ENCODE peak calls at places on chromosomes 6 and 20, in eight cellular contexts. B, I, J, R, P, X, A and N are unnamed samples.

GRCh38 chr6:136226027-136226673 is 24.0 kb downstream of the MTFR2 start:
- DNase-seq in B (no peak), I (peak), J (peak), R (peak), P (peak), X (peak), A (peak), N (peak)

GRCh38 chr20:61976275-61976649 is 89.4 kb downstream of the TAF4 start:
- DNase-seq in B (no peak), I (no peak), J (no peak), R (no peak), P (no peak), X (no peak), A (no peak), N (no peak)

GRCh38 chr6:87945966-87946365 is 101.7 kb upstream of the SPACA1 start:
- DNase-seq in B (no peak), I (no peak), J (no peak), R (no peak), P (no peak), X (no peak), A (no peak), N (no peak)

GRCh38 chr6:19723533-19723932 is 113.6 kb upstream of the ID4 start:
- DNase-seq in B (no peak), I (no peak), J (no peak), R (no peak), P (no peak), X (no peak), A (no peak), N (no peak)

GRCh38 chr6:11738681-11739375 is 39.8 kb downstream of the ADTRP start:
- DNase-seq in B (no peak), I (no peak), J (no peak), R (no peak), P (no peak), X (no peak), A (no peak), N (no peak)

GRCh38 chr6:1267057-1267732 is 44.7 kb upstream of the FOXQ1 start:
- DNase-seq in B (no peak), I (no peak), J (peak), R (no peak), P (no peak), X (no peak), A (no peak), N (no peak)

GRCh38 chr20:36919715-36920333 is 31.7 kb downstream of the SAMHD1 start:
- DNase-seq in B (no peak), I (no peak), J (peak), R (no peak), P (peak), X (peak), A (peak), N (peak)

GRCh38 chr6:70669133-70669532 is 1.4 kb downstream of the SMAP1 start:
- DNase-seq in B (no peak), I (no peak), J (peak), R (no peak), P (no peak), X (no peak), A (no peak), N (no peak)